ENCODE peak calls at places on chromosome 9, in nine cellular contexts. K is midbrain; O is amniotic epithelial cell; A is stimulated activated CD8-positive, alpha-beta memory T cell treated with anti-CD3 and anti-CD28 coated beads, Interleukin-12 subunit alpha, Interleukin-12 subunit beta, amount 100 ng/mL, for 1 hour; M is activated naive CD4-positive, alpha-beta T cell treated with anti-CD3 and anti-CD28 coated beads for 36 hours; P is nucleus accumbens; U is fibroblast of villous mesenchyme; Z is AG09319; C is transverse colon. H is an unnamed sample.

GRCh38 chr9:89363311-89363670 is 45.0 kb downstream of the SECISBP2 start:
- DNase-seq in K (no peak), C (no peak), M (no peak), U (no peak), A (no peak), P (no peak), Z (no peak), O (no peak), H (no peak)

GRCh38 chr9:69645488-69645887 is 26.7 kb downstream of the APBA1 start:
- DNase-seq in C (peak), U (no peak), M (no peak), A (no peak), Z (no peak), P (no peak), K (peak), O (no peak), H (no peak)

GRCh38 chr9:109556061-109556460 is 58.0 kb upstream of the PTPN3 start:
- DNase-seq in O (no peak), A (no peak), K (no peak), M (no peak), C (no peak), U (no peak), Z (no peak), P (no peak), H (no peak)

GRCh38 chr9:128438343-128439109 is 17.3 kb upstream of the ODF2 start:
- DNase-seq in O (peak), C (peak), Z (no peak), A (peak), K (peak), U (peak), P (peak), M (peak), H (peak)

GRCh38 chr9:72906810-72907209 is 46.0 kb downstream of the ALDH1A1 start:
- DNase-seq in U (no peak), A (no peak), Z (no peak), M (no peak), O (no peak), C (no peak), P (no peak), K (no peak), H (no peak)

GRCh38 chr9:9950813-9951212 is 662.0 kb downstream of the PTPRD start:
- DNase-seq in K (no peak), M (no peak), U (peak), C (no peak), Z (no peak), A (no peak), O (no peak), P (no peak), H (no peak)

GRCh38 chr9:136204838-136205706 is at the start of gene LHX3:
- DNase-seq in Z (no peak), O (no peak), U (peak), M (peak), P (no peak), C (no peak), K (no peak), A (no peak), H (no peak)

GRCh38 chr9:138046641-138047301 is 169.2 kb downstream of the CACNA1B start:
- DNase-seq in P (no peak), M (no peak), C (no peak), Z (no peak), A (no peak), O (no peak), U (no peak), K (no peak), H (no peak)

GRCh38 chr9:4196376-4196775 is 103.5 kb downstream of the GLIS3 start:
- DNase-seq in U (no peak), O (peak), K (no peak), M (no peak), Z (no peak), C (no peak), P (no peak), A (no peak), H (no peak)

GRCh38 chr9:128245293-128246151 is 30.3 kb downstream of the GOLGA2 start:
- DNase-seq in M (no peak), K (no peak), P (no peak), A (no peak), C (no peak), O (peak), Z (no peak), U (peak), H (no peak)

GRCh38 chr9:109101202-109101595 is 18.5 kb downstream of the TMEM245 start:
- DNase-seq in C (no peak), K (no peak), P (no peak), O (no peak), Z (no peak), U (no peak), A (no peak), M (peak), H (no peak)

GRCh38 chr9:93117924-93118862 is 15.9 kb downstream of the NINJ1 start:
- DNase-seq in M (no peak), O (no peak), K (no peak), Z (no peak), P (no peak), C (no peak), U (no peak), A (no peak), H (no peak)

GRCh38 chr9:35743880-35744518 is 5.0 kb downstream of the GBA2 start:
- DNase-seq in A (no peak), C (no peak), Z (no peak), P (no peak), M (no peak), K (no peak), O (no peak), U (no peak), H (no peak)

GRCh38 chr9:128729302-128729701 is 5.4 kb upstream of the ZDHHC12 start:
- DNase-seq in M (no peak), C (no peak), Z (no peak), K (no peak), P (no peak), U (no peak), A (no peak), O (no peak), H (no peak)

GRCh38 chr9:6214451-6214850 is 1.2 kb upstream of the IL33 start:
- DNase-seq in K (no peak), Z (no peak), M (no peak), A (no peak), U (no peak), C (no peak), P (no peak), O (peak), H (no peak)

GRCh38 chr9:69195681-69196080 is 21.6 kb downstream of the TJP2 start:
- DNase-seq in U (no peak), Z (no peak), A (no peak), C (no peak), M (no peak), K (peak), O (peak), P (peak), H (peak)

GRCh38 chr9:79346350-79347020 is 225.3 kb upstream of the TLE4 start:
- DNase-seq in O (peak), U (no peak), Z (no peak), P (no peak), C (no peak), M (no peak), K (no peak), A (no peak), H (no peak)

GRCh38 chr9:108142504-108143201 is 653.1 kb upstream of the KLF4 start:
- DNase-seq in O (peak), U (peak), A (no peak), K (peak), Z (peak), C (peak), P (peak), M (no peak), H (peak)